ENCODE peak calls at places on chromosomes 2 and 18, in nine cellular contexts. X, H, B, I, G, R, Y, A and P are unnamed samples.

GRCh38 chr2:213080969-213081617 is 70.3 kb downstream of the IKZF2 start:
- DNase-seq in H (no peak), R (no peak), I (no peak), B (no peak), X (no peak), Y (no peak), A (no peak), G (no peak), P (no peak)

GRCh38 chr2:8803658-8804379 is 33.6 kb downstream of the KIDINS220 start:
- DNase-seq in B (peak; percentile 73), X (peak; percentile 43), H (no peak), R (no peak), Y (peak; percentile 81), I (no peak), G (no peak), A (no peak), P (peak; percentile 93)

GRCh38 chr2:69966496-69966895 is 5.1 kb upstream of the ASPRV1 start:
- DNase-seq in X (no peak), A (no peak), B (no peak), R (no peak), H (no peak), I (no peak), Y (no peak), G (no peak), P (no peak)

GRCh38 chr18:33749831-33750230 is 171.8 kb downstream of the ASXL3 start:
- DNase-seq in I (peak; percentile 33), A (no peak), H (no peak), R (no peak), Y (no peak), B (no peak), G (no peak), X (no peak), P (no peak)

GRCh38 chr2:144705328-144706245 is 185.7 kb upstream of the ZEB2 start:
- DNase-seq in B (no peak), H (no peak), I (no peak), Y (no peak), X (no peak), A (no peak), R (no peak), G (no peak), P (no peak)

GRCh38 chr2:3399829-3400228 is 20.3 kb downstream of the TRAPPC12 start:
- DNase-seq in B (no peak), I (no peak), H (no peak), A (no peak), X (no peak), G (peak; percentile 93), R (no peak), Y (no peak), P (no peak)

GRCh38 chr2:121255363-121255762 is 29.6 kb downstream of the TFCP2L1 start:
- DNase-seq in G (no peak), R (no peak), H (no peak), A (no peak), B (no peak), Y (no peak), X (no peak), I (no peak), P (no peak)

GRCh38 chr2:117858892-117859531 is 44.5 kb downstream of the DDX18 start:
- DNase-seq in H (no peak), G (no peak), R (no peak), I (no peak), X (no peak), B (no peak), Y (no peak), A (no peak), P (no peak)

GRCh38 chr2:186641807-186642321 is 52.0 kb upstream of the FAM171B start:
- DNase-seq in Y (peak; percentile 67), R (peak; percentile 53), I (peak; percentile 40), G (peak; percentile 72), X (peak; percentile 17), H (no peak), A (no peak), B (peak; percentile 68), P (peak; percentile 57)

GRCh38 chr2:64228126-64228678 is 84.0 kb upstream of the PELI1 start:
- DNase-seq in I (peak; percentile 88), G (peak; percentile 96), Y (no peak), A (no peak), R (peak; percentile 94), X (peak; percentile 4), H (peak; percentile 17), B (peak; percentile 81), P (peak; percentile 42)

GRCh38 chr2:226159875-226160479 is 639.6 kb downstream of the IRS1 start:
- DNase-seq in H (no peak), Y (no peak), I (no peak), A (no peak), X (no peak), B (no peak), R (no peak), G (no peak), P (no peak)

GRCh38 chr18:474416-474815 is 26.1 kb downstream of the COLEC12 start:
- DNase-seq in Y (no peak), X (no peak), I (no peak), B (no peak), G (no peak), R (no peak), A (no peak), H (no peak), P (no peak)

GRCh38 chr2:105747997-105748396 is 3.3 kb downstream of the NCK2 start:
- DNase-seq in G (no peak), R (no peak), A (no peak), H (no peak), X (no peak), B (no peak), Y (peak; percentile 43), I (no peak), P (no peak)

GRCh38 chr2:8285081-8285480 is 396.8 kb upstream of the ID2 start:
- DNase-seq in G (no peak), A (no peak), Y (no peak), B (no peak), H (no peak), I (no peak), X (no peak), R (peak; percentile 24), P (no peak)

GRCh38 chr2:207394203-207394741 is 135.5 kb upstream of the CREB1 start:
- DNase-seq in Y (peak; percentile 65), G (no peak), A (no peak), R (no peak), I (no peak), H (no peak), B (no peak), X (no peak), P (peak; percentile 18)

GRCh38 chr18:64936671-64937070 is 787.8 kb upstream of the LINC00305 start:
- DNase-seq in I (no peak), R (no peak), H (no peak), B (no peak), X (no peak), G (no peak), Y (no peak), A (no peak), P (no peak)

GRCh38 chr2:200430017-200430416 is 79.9 kb downstream of the KCTD18 start:
- DNase-seq in X (no peak), I (no peak), A (no peak), R (no peak), H (no peak), G (no peak), Y (no peak), B (no peak), P (no peak)